ENCODE peak calls at places on chromosome 1, in nine cellular contexts. J is adrenal gland, K is heart left ventricle, Z is ovary, G is progenitor cell of endocrine pancreas, V is HFF-Myc, E is hepatocyte, L is choroid plexus epithelial cell, N is fibroblast of pulmonary artery. I is an unnamed sample.

GRCh38 chr1:240189386-240189989 is 97.8 kb downstream of the FMN2 start:
- DNase-seq in J (peak), K (no peak), Z (no peak), G (peak), V (no peak), E (peak), L (peak), N (peak), I (peak)

GRCh38 chr1:215833936-215834729 is 267.0 kb downstream of the KCTD3 start:
- DNase-seq in J (no peak), K (no peak), Z (no peak), G (no peak), V (no peak), E (no peak), L (peak), N (no peak), I (no peak)

GRCh38 chr1:227934476-227935313 is 13.0 kb downstream of the WNT9A start:
- DNase-seq in J (peak), K (no peak), Z (no peak), G (no peak), V (peak), E (peak), L (peak), N (peak), I (no peak)

GRCh38 chr1:222028151-222028550 is 286.3 kb upstream of the DUSP10 start:
- DNase-seq in J (no peak), K (no peak), Z (no peak), G (no peak), V (no peak), E (no peak), L (no peak), N (no peak), I (no peak)

GRCh38 chr1:64497484-64497883 is 27.6 kb downstream of the CACHD1 start:
- DNase-seq in J (no peak), K (no peak), Z (no peak), G (no peak), V (no peak), E (no peak), L (peak), N (no peak), I (no peak)

GRCh38 chr1:165397945-165398344 is 41.4 kb upstream of the LMX1A start:
- DNase-seq in J (no peak), K (peak), Z (no peak), G (no peak), V (peak), E (peak), L (peak), N (peak), I (no peak)

GRCh38 chr1:156386949-156387898 is 18.2 kb downstream of the RHBG start:
- DNase-seq in J (no peak), K (no peak), Z (no peak), G (no peak), V (no peak), E (no peak), L (no peak), N (no peak), I (no peak)

GRCh38 chr1:87279966-87280535 is 48.6 kb upstream of the LMO4 start:
- DNase-seq in J (no peak), K (no peak), Z (no peak), G (no peak), V (no peak), E (no peak), L (peak), N (peak), I (no peak)

GRCh38 chr1:114015075-114015474 is 35.8 kb downstream of the OLFML3 start:
- DNase-seq in J (no peak), K (no peak), Z (no peak), G (no peak), V (no peak), E (no peak), L (peak), N (no peak), I (no peak)

GRCh38 chr1:209076688-209077087 is 506.8 kb upstream of the CAMK1G start:
- DNase-seq in J (peak), K (no peak), Z (no peak), G (no peak), V (no peak), E (no peak), L (peak), N (no peak), I (peak)

GRCh38 chr1:187641015-187641414 is 812.3 kb downstream of the PLA2G4A start:
- DNase-seq in J (no peak), K (no peak), Z (no peak), G (no peak), V (no peak), E (peak), L (no peak), N (no peak), I (peak)

GRCh38 chr1:22281521-22282241 is 138.8 kb upstream of the WNT4 start:
- DNase-seq in J (no peak), K (no peak), Z (no peak), G (no peak), V (no peak), E (no peak), L (no peak), N (no peak), I (no peak)

GRCh38 chr1:244817415-244817894 is 18.0 kb upstream of the COX20 start:
- DNase-seq in J (peak), K (no peak), Z (no peak), G (no peak), V (no peak), E (peak), L (no peak), N (no peak), I (no peak)

GRCh38 chr1:117096871-117097842 is 24.4 kb downstream of the TRIM45 start:
- DNase-seq in J (no peak), K (no peak), Z (no peak), G (no peak), V (no peak), E (no peak), L (peak), N (peak), I (no peak)

GRCh38 chr1:180213401-180214177 is 16.5 kb upstream of the LHX4 start:
- DNase-seq in J (no peak), K (no peak), Z (no peak), G (no peak), V (no peak), E (no peak), L (no peak), N (no peak), I (no peak)

GRCh38 chr1:171185064-171185463 is at the start of gene FMO2:
- DNase-seq in J (no peak), K (peak), Z (no peak), G (no peak), V (no peak), E (no peak), L (no peak), N (peak), I (no peak)

GRCh38 chr1:111622166-111622565 is 2.6 kb downstream of the RAP1A start:
- DNase-seq in J (no peak), K (no peak), Z (no peak), G (no peak), V (no peak), E (no peak), L (no peak), N (no peak), I (no peak)

GRCh38 chr1:31704261-31705079 is 653 bp upstream of the COL16A1 start:
- DNase-seq in J (peak), K (no peak), Z (peak), G (no peak), V (peak), E (peak), L (peak), N (peak), I (no peak)

GRCh38 chr1:31706384-31707058 is 2.7 kb upstream of the COL16A1 start:
- DNase-seq in J (no peak), K (no peak), Z (no peak), G (no peak), V (no peak), E (no peak), L (no peak), N (no peak), I (peak)

GRCh38 chr1:31702836-31703404 is 897 bp downstream of the COL16A1 start:
- DNase-seq in J (no peak), K (no peak), Z (no peak), G (no peak), V (no peak), E (no peak), L (no peak), N (no peak), I (no peak)

GRCh38 chr1:31703431-31704260 is at the start of gene COL16A1:
- DNase-seq in J (peak), K (peak), Z (peak), G (no peak), V (no peak), E (peak), L (peak), N (peak), I (no peak)

GRCh38 chr1:31705080-31705866 is 1.5 kb upstream of the COL16A1 start:
- DNase-seq in J (peak), K (peak), Z (peak), G (no peak), V (no peak), E (peak), L (peak), N (peak), I (no peak)
- TF ChIP-seq CTCF in J (no peak), K (no peak), Z (peak), G (peak), V (peak), E (peak), L (peak), N (peak), I (no peak)

DNA sequence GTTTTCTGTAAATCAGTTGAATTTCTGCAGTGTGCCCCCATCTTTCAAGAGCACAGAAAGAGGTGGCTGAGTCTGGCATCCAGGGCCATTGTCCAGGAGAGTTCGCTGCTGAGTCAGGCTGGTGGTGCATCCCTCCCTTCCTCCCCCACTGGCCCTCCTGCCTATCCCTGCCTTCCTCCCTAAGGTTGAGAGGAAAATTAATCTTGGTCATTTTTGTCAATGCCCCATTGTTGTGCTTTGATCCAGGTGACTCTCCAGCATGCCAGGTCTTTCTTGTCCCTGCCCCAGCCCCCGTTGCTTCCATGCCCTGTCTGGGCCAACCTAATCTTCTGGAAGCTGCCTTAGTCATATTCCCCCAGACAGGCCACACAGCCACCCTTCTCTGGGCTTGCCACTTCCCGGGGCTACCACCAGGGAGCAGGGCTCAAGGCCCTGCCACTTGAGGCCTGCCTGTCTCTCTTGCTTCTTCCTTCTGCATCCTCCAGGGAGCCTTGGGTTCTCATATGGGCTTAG is 26.6 kb downstream of the PROK1 start:
- DNase-seq in J (peak), K (no peak), Z (no peak), G (no peak), V (no peak), E (no peak), L (no peak), N (no peak), I (no peak)
- TF ChIP-seq CTCF in J (peak), K (no peak), Z (no peak), G (peak), V (peak), E (peak), L (peak), N (peak), I (no peak)

GRCh38 chr1:105137543-105138444 is 1388.1 kb downstream of the AMY1C start:
- DNase-seq in J (no peak), K (no peak), Z (peak), G (no peak), V (no peak), E (peak), L (no peak), N (no peak), I (peak)
- TF ChIP-seq CTCF in J (no peak), K (no peak), Z (no peak), G (peak), V (no peak), E (peak), L (no peak), N (peak), I (peak)

GRCh38 chr1:77608893-77609292 is 73.6 kb downstream of the ZZZ3 start:
- DNase-seq in J (no peak), K (no peak), Z (no peak), G (no peak), V (no peak), E (no peak), L (no peak), N (no peak), I (no peak)

DNA sequence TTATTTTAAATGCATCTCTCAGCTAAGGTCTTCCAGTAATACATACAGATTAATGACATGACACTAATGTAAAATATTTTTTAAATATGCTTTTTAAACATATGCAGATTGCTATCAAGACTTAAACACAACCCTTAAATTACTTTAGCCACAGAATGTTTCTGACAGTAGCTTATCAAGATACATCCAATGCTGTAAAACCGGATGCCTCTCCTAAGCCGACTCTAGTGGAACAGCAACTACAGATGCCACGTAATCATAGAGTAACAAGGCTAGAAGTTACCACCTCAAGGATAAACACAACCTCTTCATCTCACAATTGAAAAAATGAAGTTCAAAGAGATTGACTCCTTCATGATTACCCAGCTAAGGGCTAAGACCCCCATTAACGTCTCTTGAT is 68.4 kb downstream of the ZZZ3 start:
- DNase-seq in J (no peak), K (no peak), Z (no peak), G (no peak), V (no peak), E (no peak), L (no peak), N (no peak), I (no peak)
- TF ChIP-seq CTCF in J (no peak), K (no peak), Z (no peak), G (no peak), V (no peak), E (no peak), L (no peak), N (no peak), I (no peak)

DNA sequence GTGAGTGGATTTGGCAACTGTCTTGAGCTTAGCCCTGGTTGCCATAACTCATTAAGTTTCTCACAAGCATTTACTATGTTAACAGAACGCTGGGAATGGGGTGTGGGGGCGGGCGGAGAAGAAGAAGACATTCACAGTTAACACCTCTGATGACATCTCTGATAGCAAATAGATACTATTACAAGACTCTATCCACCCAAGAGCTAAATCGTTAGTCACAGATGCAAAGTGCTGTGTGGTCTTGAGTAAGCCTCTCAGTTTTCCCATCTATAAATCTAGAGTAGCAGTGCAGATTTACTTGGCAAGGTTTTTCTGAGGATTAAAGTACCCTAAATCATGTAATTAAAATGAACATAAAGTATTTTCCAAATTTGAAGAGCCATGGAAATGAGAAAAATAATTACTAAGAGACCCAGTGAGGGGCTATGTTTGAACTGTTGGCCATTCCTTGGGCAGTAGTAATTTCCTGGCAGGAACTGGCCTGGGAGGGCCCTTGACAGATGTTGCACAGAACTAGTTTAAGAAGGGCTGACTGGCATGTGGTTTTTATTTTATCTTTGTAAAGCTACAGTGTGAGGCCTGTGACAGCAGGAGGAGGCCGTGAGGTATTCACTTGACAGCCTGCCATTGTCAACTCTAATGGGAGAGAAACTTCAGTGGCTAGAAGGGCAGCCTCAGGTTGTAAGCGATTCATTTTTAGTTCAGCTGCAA is 58.7 kb upstream of the APOBEC4 start:
- DNase-seq in J (no peak), K (peak), Z (no peak), G (no peak), V (peak), E (peak), L (peak), N (peak), I (no peak)
- TF ChIP-seq CTCF in J (no peak), K (no peak), Z (no peak), G (no peak), V (peak), E (no peak), L (peak), N (peak), I (no peak)

DNA sequence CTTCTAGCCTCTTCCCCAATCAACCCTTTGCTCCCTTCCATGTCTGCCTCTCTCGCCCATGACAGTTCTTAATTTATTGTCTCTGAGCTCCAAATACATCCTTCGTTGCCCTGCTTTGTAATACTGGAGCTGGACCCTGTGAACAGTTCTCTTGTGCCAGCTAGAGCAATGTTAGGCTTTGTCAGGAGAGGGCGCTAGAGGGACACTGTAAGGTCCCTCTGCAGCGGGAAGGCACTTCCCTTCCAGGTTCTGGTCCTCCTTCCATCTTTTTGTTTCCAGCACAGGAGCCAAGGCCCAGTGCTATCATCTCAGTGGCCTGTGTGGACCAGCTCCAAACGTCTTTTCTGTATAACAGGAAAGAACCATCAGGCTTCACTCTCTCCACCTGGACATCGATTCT is 95.9 kb downstream of the PTPRU start:
- DNase-seq in J (no peak), K (no peak), Z (no peak), G (no peak), V (peak), E (peak), L (peak), N (peak), I (peak)
- TF ChIP-seq CTCF in J (no peak), K (no peak), Z (no peak), G (peak), V (peak), E (peak), L (peak), N (peak), I (peak)

DNA sequence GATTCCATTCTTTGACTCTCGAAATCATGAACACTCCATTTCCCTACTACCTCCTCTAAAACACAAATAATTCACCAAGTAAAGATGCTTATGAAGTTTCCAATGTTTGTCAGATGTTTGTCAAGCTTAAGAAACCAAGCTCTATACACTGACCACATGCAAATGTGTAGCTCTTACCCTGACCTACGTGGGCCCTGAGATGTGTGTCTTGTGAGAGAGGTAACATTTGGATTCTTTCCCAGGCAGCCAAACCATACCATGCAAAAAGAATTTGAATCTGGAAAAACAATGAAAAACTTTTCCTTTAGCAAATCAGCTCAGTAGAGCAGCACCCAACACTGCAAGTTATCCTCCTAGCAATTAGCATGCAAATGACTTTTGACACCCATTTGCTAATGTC is 83.3 kb upstream of the RGS4 start:
- DNase-seq in J (no peak), K (no peak), Z (no peak), G (no peak), V (no peak), E (no peak), L (peak), N (peak), I (no peak)
- TF ChIP-seq CTCF in J (no peak), K (no peak), Z (no peak), G (no peak), V (no peak), E (no peak), L (no peak), N (no peak), I (no peak)